ENCODE peak calls at places on chromosome 11, in four cellular contexts. U, J, O and E are unnamed samples.

GRCh38 chr11:66561178-66561974 is 7.0 kb downstream of the CTSF start:
- DNase-seq in U (no peak), J (no peak), O (no peak), E (no peak)

GRCh38 chr11:115711021-115711420 is 206.8 kb upstream of the CADM1 start:
- DNase-seq in U (no peak), J (no peak), O (no peak), E (no peak)

GRCh38 chr11:96306933-96307747 is 35.9 kb downstream of the MAML2 start:
- DNase-seq in U (peak), J (peak), O (peak), E (peak)

GRCh38 chr11:128757235-128757711 is 63.4 kb downstream of the FLI1 start:
- DNase-seq in U (no peak), J (no peak), O (no peak), E (peak)

GRCh38 chr11:117384045-117384444 is 56.4 kb downstream of the CEP164 start:
- DNase-seq in U (no peak), J (no peak), O (no peak), E (no peak)

GRCh38 chr11:68803766-68804165 is 38.0 kb downstream of the CPT1A start:
- DNase-seq in U (no peak), J (no peak), O (no peak), E (no peak)

GRCh38 chr11:27497284-27497866 is 9.2 kb downstream of the LIN7C start:
- DNase-seq in U (no peak), J (no peak), O (no peak), E (no peak)

GRCh38 chr11:1395773-1396374 is 6.1 kb downstream of the BRSK2 start:
- DNase-seq in U (no peak), J (no peak), O (no peak), E (no peak)

GRCh38 chr11:134118016-134118415 is 49.1 kb downstream of the JAM3 start:
- DNase-seq in U (no peak), J (no peak), O (no peak), E (no peak)

GRCh38 chr11:24295360-24295759 is 201.5 kb upstream of the LUZP2 start:
- DNase-seq in U (no peak), J (no peak), O (no peak), E (no peak)

GRCh38 chr11:9379046-9379445 is 5.4 kb upstream of the IPO7 start:
- DNase-seq in U (peak), J (no peak), O (no peak), E (no peak)

GRCh38 chr11:1870721-1871466 is 18.0 kb downstream of the LSP1 start:
- DNase-seq in U (no peak), J (no peak), O (peak), E (peak)

GRCh38 chr11:129331871-129332274 is 43.8 kb upstream of the BARX2 start:
- DNase-seq in U (peak), J (peak), O (peak), E (peak)

GRCh38 chr11:79102821-79103220 is 338.0 kb downstream of the TENM4 start:
- DNase-seq in U (no peak), J (no peak), O (no peak), E (no peak)

GRCh38 chr11:70751142-70751734 is 352.9 kb downstream of the CTTN start:
- DNase-seq in U (no peak), J (no peak), O (no peak), E (no peak)

GRCh38 chr11:10728779-10729472 is 22.1 kb upstream of the CTR9 start:
- DNase-seq in U (no peak), J (no peak), O (no peak), E (no peak)

GRCh38 chr11:134044514-134045284 is 24.2 kb upstream of the JAM3 start:
- DNase-seq in U (no peak), J (no peak), O (no peak), E (no peak)

GRCh38 chr11:26331911-26332571 is at the start of gene ANO3:
- DNase-seq in U (no peak), J (peak), O (peak), E (peak)

GRCh38 chr11:84390441-84391078 is 1104.4 kb upstream of the CCDC90B start:
- DNase-seq in U (no peak), J (no peak), O (no peak), E (no peak)

GRCh38 chr11:19917069-19917468 is 204.4 kb downstream of the NAV2 start:
- DNase-seq in U (no peak), J (no peak), O (no peak), E (no peak)

GRCh38 chr11:12066799-12067508 is 43.4 kb upstream of the MICAL2 start:
- DNase-seq in U (peak), J (no peak), O (peak), E (no peak)

GRCh38 chr11:1338201-1339065 is 29.0 kb upstream of the TOLLIP start:
- DNase-seq in U (peak), J (no peak), O (no peak), E (peak)

GRCh38 chr11:3220101-3220500 is 1.5 kb upstream of the MRGPRG start:
- DNase-seq in U (no peak), J (no peak), O (no peak), E (no peak)

GRCh38 chr11:23542171-23542570 is 681.9 kb upstream of the CCDC179 start:
- DNase-seq in U (no peak), J (no peak), O (no peak), E (no peak)

GRCh38 chr11:43933608-43934358 is 8.7 kb upstream of the C11orf96 start:
- DNase-seq in U (no peak), J (no peak), O (no peak), E (no peak)

GRCh38 chr11:14905104-14906033 is 13.3 kb upstream of the CYP2R1 start:
- DNase-seq in U (peak), J (peak), O (peak), E (peak)

GRCh38 chr11:65120831-65121230 is 1.1 kb downstream of the FAU start:
- DNase-seq in U (no peak), J (no peak), O (no peak), E (no peak)

GRCh38 chr11:65119670-65119995 is 2.1 kb upstream of the ZNHIT2 start:
- DNase-seq in U (no peak), J (no peak), O (no peak), E (no peak)

GRCh38 chr11:65124480-65125196 is 2.5 kb downstream of the MRPL49 start:
- DNase-seq in U (no peak), J (no peak), O (no peak), E (no peak)

GRCh38 chr11:65121865-65122696 is at the start of the genes FAU and MRPL49:
- DNase-seq in U (peak), J (peak), O (peak), E (peak)

DNA sequence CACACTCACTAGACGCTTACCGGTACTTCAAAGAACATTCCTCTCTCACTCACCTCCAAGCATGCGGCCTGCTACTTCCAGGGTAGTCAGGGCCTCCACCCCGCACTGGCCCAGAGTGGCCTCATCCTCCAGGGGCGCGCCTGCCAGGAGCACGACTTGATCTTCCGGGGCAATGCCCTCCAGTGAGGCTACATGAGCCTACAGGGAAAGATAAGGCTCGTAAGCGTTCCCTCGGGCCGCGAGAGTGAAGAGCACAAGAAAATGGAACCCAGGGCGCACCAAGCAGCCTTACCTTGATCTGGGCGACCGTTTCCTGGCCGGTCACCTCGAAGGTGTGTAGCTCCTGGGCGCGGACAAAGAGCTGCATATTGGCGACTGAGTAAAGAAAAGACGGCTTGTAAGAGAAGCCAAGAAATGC is 478 bp downstream of the FAU start:
- DNase-seq in U (peak), J (no peak), O (peak), E (no peak)
- TF ChIP-seq POLR2A in U (no peak), J (no peak), O (no peak), E (no peak)

GRCh38 chr11:86040919-86041318 is 28.0 kb downstream of the PICALM start:
- DNase-seq in U (no peak), J (no peak), O (no peak), E (no peak)

GRCh38 chr11:86046111-86046510 is 22.8 kb downstream of the PICALM start:
- DNase-seq in U (no peak), J (no peak), O (no peak), E (no peak)

GRCh38 chr11:86041975-86042378 is 26.9 kb downstream of the PICALM start:
- DNase-seq in U (no peak), J (peak), O (no peak), E (peak)

GRCh38 chr11:86047275-86047991 is 21.5 kb downstream of the PICALM start:
- DNase-seq in U (no peak), J (no peak), O (no peak), E (no peak)

DNA sequence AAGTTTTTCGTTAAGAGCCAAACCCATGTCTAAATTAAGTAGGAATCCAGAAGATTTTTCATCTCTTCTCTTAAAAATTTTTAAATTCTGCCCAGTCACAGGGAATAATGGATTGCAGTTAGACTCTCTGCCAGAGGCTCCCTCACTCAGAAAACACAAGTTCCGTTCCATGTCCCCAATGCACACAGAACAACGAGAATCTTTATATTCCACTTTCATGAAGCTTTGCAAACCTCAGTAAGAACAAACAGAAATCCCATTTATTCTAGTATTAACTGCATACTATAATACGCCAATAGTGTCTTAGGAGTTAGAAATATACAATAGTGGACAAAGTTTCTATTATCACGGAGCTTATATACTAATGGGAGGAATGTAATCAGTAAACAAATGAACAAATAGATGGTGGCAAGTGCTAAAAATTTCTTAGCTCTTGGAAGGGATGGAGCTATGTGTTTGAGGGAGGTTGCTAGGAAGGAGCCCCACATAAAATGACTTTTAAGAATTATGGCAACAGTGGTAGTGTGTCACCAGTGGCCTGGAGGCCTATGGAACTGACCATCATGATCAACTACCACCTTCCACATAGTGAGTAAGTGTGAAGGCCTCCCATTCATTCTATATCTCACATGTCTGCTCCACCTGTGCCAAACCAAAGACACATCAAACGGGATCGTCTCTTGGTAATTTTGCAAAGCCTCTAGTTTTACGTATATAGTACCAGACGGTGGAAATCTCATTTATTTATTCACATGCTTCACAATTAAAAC is 24.9 kb downstream of the PICALM start:
- DNase-seq in U (no peak), J (no peak), O (no peak), E (no peak)
- TF ChIP-seq POLR2A in U (no peak), J (no peak), O (no peak), E (no peak)

GRCh38 chr11:74133416-74133815 is 37.4 kb downstream of the C2CD3 start:
- DNase-seq in U (no peak), J (no peak), O (no peak), E (no peak)

GRCh38 chr11:74138021-74138420 is 32.8 kb downstream of the C2CD3 start:
- DNase-seq in U (no peak), J (no peak), O (no peak), E (no peak)

GRCh38 chr11:74134661-74135515 is 35.9 kb downstream of the C2CD3 start:
- DNase-seq in U (no peak), J (no peak), O (no peak), E (no peak)

GRCh38 chr11:74138572-74138971 is 32.2 kb downstream of the C2CD3 start:
- DNase-seq in U (no peak), J (no peak), O (no peak), E (no peak)

GRCh38 chr11:74135516-74135840 is 35.3 kb downstream of the C2CD3 start:
- DNase-seq in U (no peak), J (no peak), O (no peak), E (no peak)
- TF ChIP-seq POLR2A in U (no peak), J (no peak), O (no peak), E (no peak)

GRCh38 chr11:45180888-45181594 is 34.6 kb downstream of the PRDM11 start:
- DNase-seq in U (no peak), J (peak), O (peak), E (peak)
- TF ChIP-seq POLR2A in U (no peak), J (no peak), O (no peak), E (peak)

GRCh38 chr11:65379698-65380459 is 2.6 kb downstream of the SLC25A45 start:
- DNase-seq in U (no peak), J (no peak), O (no peak), E (no peak)

GRCh38 chr11:65382036-65382803 is at the start of gene SLC25A45:
- DNase-seq in U (peak), J (peak), O (peak), E (peak)

GRCh38 chr11:65382804-65383368 is 440 bp upstream of the SLC25A45 start:
- DNase-seq in U (no peak), J (peak), O (peak), E (peak)

GRCh38 chr11:65380460-65381126 is 1.9 kb downstream of the SLC25A45 start:
- DNase-seq in U (no peak), J (no peak), O (no peak), E (peak)

GRCh38 chr11:65381721-65382035 is 768 bp downstream of the SLC25A45 start:
- DNase-seq in U (no peak), J (no peak), O (no peak), E (no peak)
- TF ChIP-seq POLR2A in U (no peak), J (no peak), O (no peak), E (no peak)

DNA sequence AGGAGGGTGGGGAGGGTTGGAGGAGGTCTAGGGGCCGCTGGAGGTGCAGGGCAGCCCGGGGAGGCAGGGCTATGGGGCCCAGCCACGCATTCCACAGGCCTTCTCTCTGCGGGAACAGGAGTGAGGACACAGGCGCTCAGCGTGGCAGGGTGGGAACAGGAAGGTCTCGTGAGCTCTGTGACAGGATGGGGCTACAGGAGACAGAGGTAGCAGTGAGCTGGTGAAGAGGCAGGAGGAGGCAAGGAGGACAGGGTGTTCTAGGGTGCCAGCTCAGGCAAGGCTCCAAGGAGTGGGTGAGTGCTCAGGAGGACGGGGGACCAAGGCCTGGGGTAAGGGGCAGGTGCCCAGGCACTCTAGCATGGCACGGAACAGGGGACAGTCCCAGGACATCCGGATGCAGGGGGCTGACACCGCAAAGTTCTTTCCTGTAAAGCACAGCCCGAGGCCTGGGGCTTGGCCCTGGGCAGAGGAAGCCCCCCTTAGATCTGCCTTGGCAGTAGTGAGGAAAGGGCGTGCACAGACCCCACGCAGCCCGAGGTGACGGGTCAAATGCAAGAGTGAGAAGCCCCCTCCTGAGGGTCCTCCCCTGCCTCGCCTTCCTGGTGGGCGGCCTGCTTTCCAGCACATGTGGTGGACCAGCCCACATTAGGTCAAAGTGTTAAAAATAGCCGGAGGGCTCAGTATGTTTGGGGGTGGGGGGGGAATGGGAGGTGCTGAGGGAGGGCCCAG is 4.7 kb upstream of the NEAT1 start:
- DNase-seq in U (peak), J (peak), O (peak), E (peak)
- TF ChIP-seq POLR2A in U (no peak), J (no peak), O (peak), E (no peak)